ENCODE peak calls at places on chromosome 11, in ten cellular contexts. B is retinal pigment epithelial cell, I is dorsolateral prefrontal cortex, O is AG04449, F is GM13977, P is IMR-90, N is osteocyte, S is lung, Z is right lobe of liver, H is progenitor cell of endocrine pancreas. J is an unnamed sample.

GRCh38 chr11:58024601-58025091 is 965 bp downstream of the OR9Q1 start:
- DNase-seq in P (peak; percentile 60), S (peak; percentile 45), Z (peak; percentile 76), I (no peak), N (no peak), O (no peak), H (no peak), F (no peak), B (peak; percentile 19), J (no peak)

GRCh38 chr11:23679041-23679440 is 817.8 kb upstream of the LUZP2 start:
- DNase-seq in B (no peak), Z (no peak), I (no peak), O (no peak), F (no peak), H (no peak), P (no peak), N (no peak), S (no peak), J (peak; percentile 39)

GRCh38 chr11:28964811-28965210 is 856.6 kb downstream of the METTL15 start:
- DNase-seq in S (no peak), H (no peak), Z (no peak), I (no peak), O (peak; percentile 31), N (no peak), B (no peak), P (peak; percentile 66), F (no peak), J (no peak)

GRCh38 chr11:41383768-41384167 is 75.7 kb downstream of the LRRC4C start:
- DNase-seq in S (no peak), Z (no peak), H (no peak), I (no peak), P (no peak), N (no peak), B (no peak), F (no peak), O (no peak), J (no peak)

GRCh38 chr11:34419158-34419557 is 19.6 kb upstream of the CAT start:
- DNase-seq in Z (no peak), S (no peak), P (no peak), F (no peak), B (no peak), I (no peak), O (no peak), N (no peak), H (no peak), J (no peak)

GRCh38 chr11:102864724-102865123 is 10.1 kb downstream of the MMP12 start:
- DNase-seq in F (no peak), B (no peak), Z (no peak), N (no peak), H (no peak), O (no peak), P (no peak), S (no peak), I (no peak), J (no peak)

GRCh38 chr11:71988050-71988449 is 10.7 kb upstream of the IL18BP start:
- DNase-seq in S (no peak), O (peak; percentile 44), N (no peak), I (no peak), F (no peak), Z (no peak), P (peak; percentile 87), B (no peak), H (no peak), J (no peak)

GRCh38 chr11:65817312-65817814 is 16.4 kb upstream of the SNX32 start:
- DNase-seq in O (no peak), P (no peak), N (no peak), H (no peak), I (no peak), Z (no peak), B (no peak), S (no peak), F (no peak), J (no peak)

GRCh38 chr11:75233688-75234295 is 6.8 kb upstream of the TPBGL start:
- DNase-seq in Z (no peak), N (no peak), I (no peak), O (no peak), F (no peak), S (no peak), H (peak; percentile 66), B (peak; percentile 38), P (peak; percentile 54), J (no peak)

GRCh38 chr11:57239348-57239747 is 2.3 kb upstream of the APLNR start:
- DNase-seq in H (no peak), Z (no peak), F (no peak), P (no peak), N (no peak), I (no peak), S (no peak), O (no peak), B (no peak), J (no peak)

GRCh38 chr11:84580338-84580737 is 1046.8 kb downstream of the DLG2 start:
- DNase-seq in Z (no peak), O (no peak), F (no peak), H (no peak), S (no peak), N (no peak), P (no peak), B (no peak), I (no peak), J (no peak)

GRCh38 chr11:101516546-101516945 is 67.3 kb downstream of the TRPC6 start:
- DNase-seq in S (no peak), Z (no peak), P (no peak), B (no peak), I (no peak), H (no peak), F (no peak), N (no peak), O (no peak), J (no peak)

GRCh38 chr11:106161775-106162174 is 84.3 kb downstream of the AASDHPPT start:
- DNase-seq in B (no peak), N (no peak), Z (no peak), O (no peak), F (no peak), I (no peak), S (no peak), P (no peak), H (no peak), J (no peak)

GRCh38 chr11:40130427-40130826 is 1329.0 kb downstream of the LRRC4C start:
- DNase-seq in P (no peak), F (no peak), I (no peak), S (no peak), B (no peak), O (no peak), N (no peak), H (no peak), Z (no peak), J (no peak)

GRCh38 chr11:126111458-126112116 is 48.9 kb upstream of the CDON start:
- DNase-seq in B (no peak), I (no peak), O (no peak), F (no peak), N (no peak), Z (no peak), S (no peak), H (no peak), P (no peak), J (no peak)

GRCh38 chr11:80598905-80599304 is 1158.1 kb upstream of the TENM4 start:
- DNase-seq in N (no peak), F (no peak), I (no peak), O (no peak), B (no peak), S (no peak), P (no peak), Z (no peak), H (no peak), J (no peak)

GRCh38 chr11:47797633-47798032 is 30.5 kb upstream of the FNBP4 start:
- DNase-seq in I (no peak), B (peak; percentile 49), F (no peak), H (no peak), S (no peak), Z (no peak), N (no peak), P (peak; percentile 89), O (peak; percentile 37), J (no peak)

GRCh38 chr11:130403301-130403804 is 25.1 kb downstream of the ADAMTS8 start:
- DNase-seq in H (no peak), S (peak; percentile 39), B (peak; percentile 27), P (peak; percentile 97), F (no peak), N (no peak), Z (no peak), I (peak; percentile 62), O (peak; percentile 49), J (no peak)

GRCh38 chr11:119055901-119056300 is 1.1 kb downstream of the HYOU1 start:
- DNase-seq in O (no peak), N (no peak), H (no peak), I (no peak), F (no peak), B (no peak), S (no peak), P (peak; percentile 37), Z (no peak), J (no peak)
- TF ChIP-seq CTCF in O (peak; percentile 27), N (peak; percentile 30), H (no peak), I (no peak), F (no peak), B (peak; percentile 38), S (no peak), P (peak; percentile 17), Z (no peak), J (peak; percentile 59)

DNA sequence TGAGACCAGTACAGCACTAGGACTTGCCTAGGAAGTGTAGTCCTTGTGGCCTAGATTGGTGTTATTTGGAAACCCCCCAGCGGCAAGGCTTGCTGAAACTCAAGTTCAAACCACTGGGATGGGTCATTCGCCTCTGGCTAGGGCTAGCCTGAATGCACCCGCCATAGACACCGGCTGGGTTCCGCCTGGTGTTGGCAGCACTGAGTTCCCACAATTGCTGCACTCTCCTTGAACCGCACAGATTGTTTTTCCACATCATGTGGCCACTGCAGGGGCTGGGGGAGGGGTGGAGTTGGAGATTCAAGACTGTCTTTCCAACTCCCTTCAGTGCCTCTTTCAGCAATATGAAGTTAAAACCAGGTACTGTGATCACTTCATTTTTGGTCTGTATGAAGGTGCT is 43.1 kb downstream of the CCDC73 start:
- DNase-seq in S (no peak), O (no peak), N (no peak), H (no peak), Z (no peak), F (no peak), I (no peak), P (no peak), B (no peak), J (peak; percentile 58)
- TF ChIP-seq CTCF in S (no peak), O (no peak), N (no peak), H (no peak), Z (no peak), F (no peak), I (no peak), P (no peak), B (no peak), J (no peak)

GRCh38 chr11:14185461-14185860 is 173.5 kb downstream of the RRAS2 start:
- DNase-seq in O (no peak), P (no peak), I (no peak), F (no peak), B (no peak), H (no peak), Z (no peak), N (no peak), S (no peak), J (no peak)
- TF ChIP-seq CTCF in O (no peak), P (no peak), I (no peak), F (no peak), B (no peak), H (no peak), Z (no peak), N (no peak), S (no peak), J (no peak)

DNA sequence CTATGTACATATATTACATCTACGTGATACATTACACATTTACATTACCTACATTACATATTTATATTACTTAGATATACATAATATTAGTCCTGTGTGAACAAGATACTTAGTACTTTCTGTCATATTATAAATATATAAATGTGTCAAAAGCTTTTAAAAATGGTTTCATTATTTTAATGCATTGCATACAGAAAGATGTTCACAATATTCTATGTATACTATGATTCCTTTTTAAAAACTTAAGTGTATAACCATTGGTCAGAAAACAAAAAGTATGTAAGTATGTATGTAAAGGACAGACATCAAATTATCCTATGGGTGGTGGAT is 647 bp upstream of the ZW10 start:
- DNase-seq in F (no peak), O (no peak), Z (no peak), N (no peak), S (no peak), B (no peak), I (no peak), H (no peak), P (no peak), J (no peak)
- TF ChIP-seq CTCF in F (no peak), O (no peak), Z (no peak), N (no peak), S (no peak), B (no peak), I (peak; percentile 65), H (no peak), P (no peak), J (peak; percentile 1)